ENCODE peak calls at places on chromosomes 2 and 18, in nine cellular contexts. One of them, this sample, is unnamed.

GRCh38 chr2:134138115-134138514 is 115.8 kb upstream of the MGAT5 start:
- DNase-seq in cardiac muscle cell: no peak
- DNase-seq in A549: no peak
- DNase-seq in upper lobe of right lung: no peak
- DNase-seq in thoracic aorta: no peak
- DNase-seq in endothelial cell of umbilical vein: no peak
- DNase-seq in SK-N-SH: no peak
- DNase-seq in spleen: no peak
- DNase-seq in AG04450: no peak
- DNase-seq in this sample: no peak

GRCh38 chr2:73937899-73938298 is 11.2 kb downstream of the DGUOK start:
- DNase-seq in cardiac muscle cell: no peak
- DNase-seq in A549: no peak
- DNase-seq in upper lobe of right lung: no peak
- DNase-seq in thoracic aorta: no peak
- DNase-seq in endothelial cell of umbilical vein: no peak
- DNase-seq in SK-N-SH: no peak
- DNase-seq in spleen: no peak
- DNase-seq in AG04450: no peak
- DNase-seq in this sample: no peak

GRCh38 chr2:237060518-237061312 is 25.0 kb upstream of the COPS8 start:
- DNase-seq in cardiac muscle cell: peak; percentile 75
- DNase-seq in A549: peak; percentile 49
- DNase-seq in upper lobe of right lung: no peak
- DNase-seq in thoracic aorta: peak; percentile 27
- DNase-seq in endothelial cell of umbilical vein: peak; percentile 77
- DNase-seq in SK-N-SH: peak; percentile 74
- DNase-seq in spleen: no peak
- DNase-seq in AG04450: peak; percentile 30
- DNase-seq in this sample: peak; percentile 54

GRCh38 chr2:205293559-205293958 is 388.7 kb upstream of the NRP2 start:
- DNase-seq in cardiac muscle cell: no peak
- DNase-seq in A549: no peak
- DNase-seq in upper lobe of right lung: no peak
- DNase-seq in thoracic aorta: no peak
- DNase-seq in endothelial cell of umbilical vein: no peak
- DNase-seq in SK-N-SH: no peak
- DNase-seq in spleen: no peak
- DNase-seq in AG04450: no peak
- DNase-seq in this sample: no peak

GRCh38 chr2:55776966-55777365 is 83.3 kb upstream of the PNPT1 start:
- DNase-seq in cardiac muscle cell: no peak
- DNase-seq in A549: no peak
- DNase-seq in upper lobe of right lung: no peak
- DNase-seq in thoracic aorta: no peak
- DNase-seq in endothelial cell of umbilical vein: no peak
- DNase-seq in SK-N-SH: no peak
- DNase-seq in spleen: no peak
- DNase-seq in AG04450: no peak
- DNase-seq in this sample: no peak

GRCh38 chr2:158194229-158194628 is 92.6 kb downstream of the UPP2 start:
- DNase-seq in cardiac muscle cell: no peak
- DNase-seq in A549: no peak
- DNase-seq in upper lobe of right lung: no peak
- DNase-seq in thoracic aorta: no peak
- DNase-seq in endothelial cell of umbilical vein: no peak
- DNase-seq in SK-N-SH: no peak
- DNase-seq in spleen: no peak
- DNase-seq in AG04450: no peak
- DNase-seq in this sample: no peak

GRCh38 chr2:194252127-194252526 is 1404.9 kb upstream of the SLC39A10 start:
- DNase-seq in cardiac muscle cell: no peak
- DNase-seq in A549: no peak
- DNase-seq in upper lobe of right lung: no peak
- DNase-seq in thoracic aorta: no peak
- DNase-seq in endothelial cell of umbilical vein: no peak
- DNase-seq in SK-N-SH: no peak
- DNase-seq in spleen: no peak
- DNase-seq in AG04450: no peak
- DNase-seq in this sample: no peak

GRCh38 chr2:129233751-129234406 is 745.6 kb upstream of the RAB6C start:
- DNase-seq in cardiac muscle cell: peak; percentile 47
- DNase-seq in A549: no peak
- DNase-seq in upper lobe of right lung: no peak
- DNase-seq in thoracic aorta: no peak
- DNase-seq in endothelial cell of umbilical vein: no peak
- DNase-seq in SK-N-SH: peak; percentile 17
- DNase-seq in spleen: no peak
- DNase-seq in AG04450: no peak
- DNase-seq in this sample: no peak

GRCh38 chr2:32946314-32947075 is at the start of gene LTBP1:
- DNase-seq in cardiac muscle cell: peak; percentile 90
- DNase-seq in A549: peak; percentile 91
- DNase-seq in upper lobe of right lung: peak; percentile 78
- DNase-seq in thoracic aorta: no peak
- DNase-seq in endothelial cell of umbilical vein: peak; percentile 77
- DNase-seq in SK-N-SH: peak; percentile 82
- DNase-seq in spleen: peak; percentile 88
- DNase-seq in AG04450: no peak
- DNase-seq in this sample: peak; percentile 76

GRCh38 chr18:45274026-45274425 is 341.2 kb upstream of the SLC14A2 start:
- DNase-seq in cardiac muscle cell: no peak
- DNase-seq in A549: no peak
- DNase-seq in upper lobe of right lung: no peak
- DNase-seq in thoracic aorta: no peak
- DNase-seq in endothelial cell of umbilical vein: no peak
- DNase-seq in SK-N-SH: no peak
- DNase-seq in spleen: no peak
- DNase-seq in AG04450: no peak
- DNase-seq in this sample: no peak

GRCh38 chr18:11761553-11761952 is 72.5 kb downstream of the GNAL start:
- DNase-seq in cardiac muscle cell: no peak
- DNase-seq in A549: no peak
- DNase-seq in upper lobe of right lung: no peak
- DNase-seq in thoracic aorta: no peak
- DNase-seq in endothelial cell of umbilical vein: no peak
- DNase-seq in SK-N-SH: no peak
- DNase-seq in spleen: no peak
- DNase-seq in AG04450: no peak
- DNase-seq in this sample: no peak

GRCh38 chr2:83055338-83056010 is 1403.6 kb downstream of the SUCLG1 start:
- DNase-seq in cardiac muscle cell: no peak
- DNase-seq in A549: no peak
- DNase-seq in upper lobe of right lung: no peak
- DNase-seq in thoracic aorta: no peak
- DNase-seq in endothelial cell of umbilical vein: peak; percentile 93
- DNase-seq in SK-N-SH: no peak
- DNase-seq in spleen: no peak
- DNase-seq in AG04450: peak; percentile 47
- DNase-seq in this sample: no peak

GRCh38 chr2:152352616-152353015 is 17.6 kb downstream of the FMNL2 start:
- DNase-seq in cardiac muscle cell: no peak
- DNase-seq in A549: no peak
- DNase-seq in upper lobe of right lung: no peak
- DNase-seq in thoracic aorta: no peak
- DNase-seq in endothelial cell of umbilical vein: no peak
- DNase-seq in SK-N-SH: no peak
- DNase-seq in spleen: no peak
- DNase-seq in AG04450: no peak
- DNase-seq in this sample: no peak

GRCh38 chr2:43186679-43187374 is 39.6 kb downstream of the ZFP36L2 start:
- DNase-seq in cardiac muscle cell: no peak
- DNase-seq in A549: no peak
- DNase-seq in upper lobe of right lung: no peak
- DNase-seq in thoracic aorta: no peak
- DNase-seq in endothelial cell of umbilical vein: no peak
- DNase-seq in SK-N-SH: no peak
- DNase-seq in spleen: no peak
- DNase-seq in AG04450: no peak
- DNase-seq in this sample: no peak

GRCh38 chr2:227177592-227178336 is 13.3 kb downstream of the COL4A3 start:
- DNase-seq in cardiac muscle cell: no peak
- DNase-seq in A549: no peak
- DNase-seq in upper lobe of right lung: no peak
- DNase-seq in thoracic aorta: no peak
- DNase-seq in endothelial cell of umbilical vein: no peak
- DNase-seq in SK-N-SH: no peak
- DNase-seq in spleen: no peak
- DNase-seq in AG04450: no peak
- DNase-seq in this sample: no peak

GRCh38 chr2:109376115-109376514 is 237.7 kb downstream of the SEPTIN10 start:
- DNase-seq in cardiac muscle cell: no peak
- DNase-seq in A549: no peak
- DNase-seq in upper lobe of right lung: peak; percentile 28
- DNase-seq in thoracic aorta: no peak
- DNase-seq in endothelial cell of umbilical vein: no peak
- DNase-seq in SK-N-SH: no peak
- DNase-seq in spleen: peak; percentile 25
- DNase-seq in AG04450: no peak
- DNase-seq in this sample: no peak

GRCh38 chr2:101912545-101912944 is 79.2 kb upstream of the IL1R2 start:
- DNase-seq in cardiac muscle cell: no peak
- DNase-seq in A549: no peak
- DNase-seq in upper lobe of right lung: no peak
- DNase-seq in thoracic aorta: no peak
- DNase-seq in endothelial cell of umbilical vein: no peak
- DNase-seq in SK-N-SH: no peak
- DNase-seq in spleen: no peak
- DNase-seq in AG04450: no peak
- DNase-seq in this sample: no peak

GRCh38 chr2:101905746-101906336 is 85.9 kb upstream of the IL1R2 start:
- DNase-seq in cardiac muscle cell: no peak
- DNase-seq in A549: no peak
- DNase-seq in upper lobe of right lung: no peak
- DNase-seq in thoracic aorta: no peak
- DNase-seq in endothelial cell of umbilical vein: no peak
- DNase-seq in SK-N-SH: no peak
- DNase-seq in spleen: no peak
- DNase-seq in AG04450: no peak
- DNase-seq in this sample: no peak

GRCh38 chr2:101909760-101910159 is 82.0 kb upstream of the IL1R2 start:
- DNase-seq in cardiac muscle cell: no peak
- DNase-seq in A549: no peak
- DNase-seq in upper lobe of right lung: no peak
- DNase-seq in thoracic aorta: no peak
- DNase-seq in endothelial cell of umbilical vein: no peak
- DNase-seq in SK-N-SH: no peak
- DNase-seq in spleen: no peak
- DNase-seq in AG04450: no peak
- DNase-seq in this sample: no peak
- H3K9me3 ChIP-seq in cardiac muscle cell: no peaks in the 10 kb centered on the region
- H3K9me3 ChIP-seq in A549: peaks cover 34% of the 10 kb centered on the region
- H3K9me3 ChIP-seq in upper lobe of right lung: peaks cover 10% of the 10 kb centered on the region
- H3K9me3 ChIP-seq in thoracic aorta: peaks cover 11% of the 10 kb centered on the region
- H3K9me3 ChIP-seq in endothelial cell of umbilical vein: peaks cover 3% of the 10 kb centered on the region
- H3K9me3 ChIP-seq in SK-N-SH: peaks cover 4% of the 10 kb centered on the region
- H3K9me3 ChIP-seq in spleen: peaks cover 34% of the 10 kb centered on the region
- H3K9me3 ChIP-seq in AG04450: peaks cover 7% of the 10 kb centered on the region
- H3K9me3 ChIP-seq in this sample: no peaks in the 10 kb centered on the region

DNA sequence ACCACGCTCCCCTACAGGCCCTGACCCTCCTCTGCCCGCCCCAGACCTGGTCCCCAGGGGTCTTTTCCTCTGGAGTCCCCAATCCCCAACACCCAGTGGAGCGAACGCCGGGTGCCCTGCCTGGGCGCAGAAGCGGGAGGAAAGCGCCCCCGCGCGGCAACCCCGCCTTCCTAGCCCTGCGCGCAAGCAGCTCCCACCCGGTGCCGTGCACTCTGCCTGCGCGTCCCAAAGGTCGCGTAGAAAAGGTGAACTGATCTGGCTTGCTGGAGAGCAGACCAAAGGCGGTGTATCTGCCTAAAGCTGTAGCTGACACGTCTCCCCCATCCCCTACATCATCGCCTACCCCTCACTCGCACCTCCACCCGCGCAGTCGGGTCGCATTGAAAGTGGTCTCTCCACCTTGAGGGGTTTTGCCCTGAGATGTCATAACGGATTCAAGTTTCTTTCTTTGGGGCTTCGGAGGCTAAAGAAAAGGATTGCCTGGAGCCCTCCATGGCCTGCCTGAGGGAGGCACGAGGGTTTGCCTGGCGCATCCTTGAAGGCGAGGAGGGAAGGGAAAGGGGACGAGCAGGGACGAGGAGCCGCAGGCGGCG is 5.7 kb downstream of the GAD1 start:
- DNase-seq in cardiac muscle cell: no peak
- DNase-seq in A549: no peak
- DNase-seq in upper lobe of right lung: no peak
- DNase-seq in thoracic aorta: no peak
- DNase-seq in endothelial cell of umbilical vein: no peak
- DNase-seq in SK-N-SH: peak; percentile 79
- DNase-seq in spleen: peak; percentile 76
- DNase-seq in AG04450: no peak
- DNase-seq in this sample: no peak
- TF ChIP-seq CTCF in cardiac muscle cell: peak; percentile 26
- TF ChIP-seq CTCF in A549: peak; percentile 43
- TF ChIP-seq CTCF in upper lobe of right lung: peak; percentile 10
- TF ChIP-seq CTCF in thoracic aorta: no peak
- TF ChIP-seq CTCF in endothelial cell of umbilical vein: peak; percentile 41
- TF ChIP-seq CTCF in SK-N-SH: peak; percentile 55
- TF ChIP-seq CTCF in spleen: no peak
- TF ChIP-seq CTCF in AG04450: no peak
- TF ChIP-seq CTCF in this sample: peak; percentile 37

GRCh38 chr2:220858101-220858500 is 714.0 kb downstream of the EPHA4 start:
- DNase-seq in cardiac muscle cell: no peak
- DNase-seq in A549: no peak
- DNase-seq in upper lobe of right lung: no peak
- DNase-seq in thoracic aorta: no peak
- DNase-seq in endothelial cell of umbilical vein: no peak
- DNase-seq in SK-N-SH: no peak
- DNase-seq in spleen: no peak
- DNase-seq in AG04450: no peak
- DNase-seq in this sample: no peak

GRCh38 chr2:220856486-220856885 is 715.6 kb downstream of the EPHA4 start:
- DNase-seq in cardiac muscle cell: peak; percentile 7
- DNase-seq in A549: no peak
- DNase-seq in upper lobe of right lung: no peak
- DNase-seq in thoracic aorta: no peak
- DNase-seq in endothelial cell of umbilical vein: no peak
- DNase-seq in SK-N-SH: no peak
- DNase-seq in spleen: no peak
- DNase-seq in AG04450: no peak
- DNase-seq in this sample: no peak

GRCh38 chr2:220855296-220855695 is 716.8 kb downstream of the EPHA4 start:
- DNase-seq in cardiac muscle cell: peak; percentile 94
- DNase-seq in A549: no peak
- DNase-seq in upper lobe of right lung: no peak
- DNase-seq in thoracic aorta: no peak
- DNase-seq in endothelial cell of umbilical vein: no peak
- DNase-seq in SK-N-SH: no peak
- DNase-seq in spleen: no peak
- DNase-seq in AG04450: no peak
- DNase-seq in this sample: no peak

GRCh38 chr2:220857371-220857770 is 714.7 kb downstream of the EPHA4 start:
- DNase-seq in cardiac muscle cell: peak; percentile 3
- DNase-seq in A549: no peak
- DNase-seq in upper lobe of right lung: no peak
- DNase-seq in thoracic aorta: no peak
- DNase-seq in endothelial cell of umbilical vein: no peak
- DNase-seq in SK-N-SH: no peak
- DNase-seq in spleen: no peak
- DNase-seq in AG04450: no peak
- DNase-seq in this sample: no peak
- H3K9me3 ChIP-seq in cardiac muscle cell: no peaks in the 10 kb centered on the region
- H3K9me3 ChIP-seq in A549: no peaks in the 10 kb centered on the region
- H3K9me3 ChIP-seq in upper lobe of right lung: no peaks in the 10 kb centered on the region
- H3K9me3 ChIP-seq in thoracic aorta: no peaks in the 10 kb centered on the region
- H3K9me3 ChIP-seq in endothelial cell of umbilical vein: no peaks in the 10 kb centered on the region
- H3K9me3 ChIP-seq in SK-N-SH: no peaks in the 10 kb centered on the region
- H3K9me3 ChIP-seq in spleen: no peaks in the 10 kb centered on the region
- H3K9me3 ChIP-seq in AG04450: no peaks in the 10 kb centered on the region
- H3K9me3 ChIP-seq in this sample: no peaks in the 10 kb centered on the region

GRCh38 chr2:198900141-198900540 is 557.6 kb downstream of the SATB2 start:
- DNase-seq in cardiac muscle cell: no peak
- DNase-seq in A549: no peak
- DNase-seq in upper lobe of right lung: no peak
- DNase-seq in thoracic aorta: no peak
- DNase-seq in endothelial cell of umbilical vein: no peak
- DNase-seq in SK-N-SH: no peak
- DNase-seq in spleen: no peak
- DNase-seq in AG04450: no peak
- DNase-seq in this sample: no peak
- TF ChIP-seq CTCF in cardiac muscle cell: no peak
- TF ChIP-seq CTCF in A549: no peak
- TF ChIP-seq CTCF in upper lobe of right lung: no peak
- TF ChIP-seq CTCF in thoracic aorta: no peak
- TF ChIP-seq CTCF in endothelial cell of umbilical vein: no peak
- TF ChIP-seq CTCF in SK-N-SH: no peak
- TF ChIP-seq CTCF in spleen: no peak
- TF ChIP-seq CTCF in AG04450: no peak
- TF ChIP-seq CTCF in this sample: no peak